ENCODE peak calls at places on chromosomes 5 and 9, in nine cellular contexts. One of them, this sample, is unnamed.

GRCh38 chr9:125241863-125242739 is 958 bp upstream of the HSPA5 start:
- DNase-seq in HL-60: no peak
- DNase-seq in GM12891: no peak
- DNase-seq in esophagus muscularis mucosa: peak
- DNase-seq in transverse colon: peak
- DNase-seq in GM12878: no peak
- DNase-seq in GM23338: no peak
- DNase-seq in K562: no peak
- DNase-seq in spleen: peak
- DNase-seq in this sample: no peak

GRCh38 chr9:114387678-114388431 is at the start of gene AKNA:
- DNase-seq in HL-60: peak
- DNase-seq in GM12891: no peak
- DNase-seq in esophagus muscularis mucosa: peak
- DNase-seq in transverse colon: peak
- DNase-seq in GM12878: no peak
- DNase-seq in GM23338: peak
- DNase-seq in K562: no peak
- DNase-seq in spleen: peak
- DNase-seq in this sample: no peak

GRCh38 chr9:82606761-82607382 is 456.1 kb downstream of the RASEF start:
- DNase-seq in HL-60: peak
- DNase-seq in GM12891: no peak
- DNase-seq in esophagus muscularis mucosa: no peak
- DNase-seq in transverse colon: peak
- DNase-seq in GM12878: peak
- DNase-seq in GM23338: peak
- DNase-seq in K562: peak
- DNase-seq in spleen: no peak
- DNase-seq in this sample: no peak

GRCh38 chr9:2837915-2838314 is 6.0 kb downstream of the PUM3 start:
- DNase-seq in HL-60: no peak
- DNase-seq in GM12891: no peak
- DNase-seq in esophagus muscularis mucosa: no peak
- DNase-seq in transverse colon: no peak
- DNase-seq in GM12878: no peak
- DNase-seq in GM23338: no peak
- DNase-seq in K562: no peak
- DNase-seq in spleen: no peak
- DNase-seq in this sample: no peak

GRCh38 chr5:112388739-112389138 is 30.3 kb downstream of the EPB41L4A start:
- DNase-seq in HL-60: no peak
- DNase-seq in GM12891: no peak
- DNase-seq in esophagus muscularis mucosa: no peak
- DNase-seq in transverse colon: no peak
- DNase-seq in GM12878: no peak
- DNase-seq in GM23338: no peak
- DNase-seq in K562: no peak
- DNase-seq in spleen: no peak
- DNase-seq in this sample: no peak

GRCh38 chr9:124574944-124575343 is 67.7 kb upstream of the NR5A1 start:
- DNase-seq in HL-60: no peak
- DNase-seq in GM12891: no peak
- DNase-seq in esophagus muscularis mucosa: no peak
- DNase-seq in transverse colon: no peak
- DNase-seq in GM12878: no peak
- DNase-seq in GM23338: no peak
- DNase-seq in K562: no peak
- DNase-seq in spleen: no peak
- DNase-seq in this sample: no peak

GRCh38 chr5:98454904-98455303 is 318.6 kb upstream of the RGMB start:
- DNase-seq in HL-60: no peak
- DNase-seq in GM12891: no peak
- DNase-seq in esophagus muscularis mucosa: no peak
- DNase-seq in transverse colon: no peak
- DNase-seq in GM12878: no peak
- DNase-seq in GM23338: no peak
- DNase-seq in K562: no peak
- DNase-seq in spleen: no peak
- DNase-seq in this sample: no peak

GRCh38 chr9:21326526-21327139 is 8.6 kb downstream of the KLHL9 start:
- DNase-seq in HL-60: no peak
- DNase-seq in GM12891: peak
- DNase-seq in esophagus muscularis mucosa: no peak
- DNase-seq in transverse colon: no peak
- DNase-seq in GM12878: peak
- DNase-seq in GM23338: peak
- DNase-seq in K562: no peak
- DNase-seq in spleen: no peak
- DNase-seq in this sample: no peak

GRCh38 chr9:123861086-123861707 is 68.7 kb downstream of the DENND1A start:
- DNase-seq in HL-60: no peak
- DNase-seq in GM12891: no peak
- DNase-seq in esophagus muscularis mucosa: no peak
- DNase-seq in transverse colon: no peak
- DNase-seq in GM12878: no peak
- DNase-seq in GM23338: no peak
- DNase-seq in K562: no peak
- DNase-seq in spleen: no peak
- DNase-seq in this sample: no peak

GRCh38 chr9:81613002-81613750 is 76.2 kb downstream of the TLE1 start:
- DNase-seq in HL-60: no peak
- DNase-seq in GM12891: no peak
- DNase-seq in esophagus muscularis mucosa: no peak
- DNase-seq in transverse colon: peak
- DNase-seq in GM12878: no peak
- DNase-seq in GM23338: no peak
- DNase-seq in K562: no peak
- DNase-seq in spleen: no peak
- DNase-seq in this sample: peak

GRCh38 chr9:12816656-12817101 is 41.9 kb downstream of the LURAP1L start:
- DNase-seq in HL-60: no peak
- DNase-seq in GM12891: no peak
- DNase-seq in esophagus muscularis mucosa: no peak
- DNase-seq in transverse colon: no peak
- DNase-seq in GM12878: no peak
- DNase-seq in GM23338: no peak
- DNase-seq in K562: no peak
- DNase-seq in spleen: no peak
- DNase-seq in this sample: no peak

GRCh38 chr9:12813960-12814876 is 39.4 kb downstream of the LURAP1L start:
- DNase-seq in HL-60: no peak
- DNase-seq in GM12891: no peak
- DNase-seq in esophagus muscularis mucosa: no peak
- DNase-seq in transverse colon: peak
- DNase-seq in GM12878: no peak
- DNase-seq in GM23338: no peak
- DNase-seq in K562: peak
- DNase-seq in spleen: no peak
- DNase-seq in this sample: no peak

GRCh38 chr9:12814877-12815237 is 40.0 kb downstream of the LURAP1L start:
- DNase-seq in HL-60: no peak
- DNase-seq in GM12891: no peak
- DNase-seq in esophagus muscularis mucosa: no peak
- DNase-seq in transverse colon: no peak
- DNase-seq in GM12878: no peak
- DNase-seq in GM23338: no peak
- DNase-seq in K562: no peak
- DNase-seq in spleen: no peak
- DNase-seq in this sample: no peak

GRCh38 chr9:12817702-12818101 is 42.9 kb downstream of the LURAP1L start:
- DNase-seq in HL-60: no peak
- DNase-seq in GM12891: no peak
- DNase-seq in esophagus muscularis mucosa: no peak
- DNase-seq in transverse colon: peak
- DNase-seq in GM12878: no peak
- DNase-seq in GM23338: no peak
- DNase-seq in K562: no peak
- DNase-seq in spleen: no peak
- DNase-seq in this sample: no peak

DNA sequence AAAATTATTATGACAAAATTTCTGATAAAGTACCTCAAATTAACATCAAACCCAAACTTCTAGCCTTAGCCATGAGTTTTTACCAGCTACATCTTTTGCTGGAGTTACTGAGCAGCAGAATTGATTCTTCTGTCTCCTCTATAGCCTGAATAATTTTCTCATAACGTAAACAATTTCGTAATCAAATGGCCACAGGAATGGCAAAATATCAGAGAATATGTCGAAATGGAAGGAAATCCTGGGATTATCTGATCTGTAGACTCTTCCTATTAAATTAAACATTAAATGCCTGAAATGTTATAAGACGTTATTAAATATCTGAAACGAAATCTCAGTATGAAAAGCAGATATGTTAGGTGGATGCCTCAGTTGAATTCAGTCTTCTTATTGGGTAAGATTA is 41.1 kb downstream of the LURAP1L start:
- DNase-seq in HL-60: no peak
- DNase-seq in GM12891: no peak
- DNase-seq in esophagus muscularis mucosa: no peak
- DNase-seq in transverse colon: no peak
- DNase-seq in GM12878: no peak
- DNase-seq in GM23338: no peak
- DNase-seq in K562: no peak
- DNase-seq in spleen: no peak
- DNase-seq in this sample: no peak
- TF ChIP-seq POLR2AphosphoS5 in HL-60: no peak
- TF ChIP-seq POLR2AphosphoS5 in GM12891: no peak
- TF ChIP-seq POLR2AphosphoS5 in esophagus muscularis mucosa: no peak
- TF ChIP-seq POLR2AphosphoS5 in transverse colon: no peak
- TF ChIP-seq POLR2AphosphoS5 in GM12878: no peak
- TF ChIP-seq POLR2AphosphoS5 in GM23338: no peak
- TF ChIP-seq POLR2AphosphoS5 in K562: no peak
- TF ChIP-seq POLR2AphosphoS5 in spleen: no peak
- TF ChIP-seq POLR2AphosphoS5 in this sample: no peak

DNA sequence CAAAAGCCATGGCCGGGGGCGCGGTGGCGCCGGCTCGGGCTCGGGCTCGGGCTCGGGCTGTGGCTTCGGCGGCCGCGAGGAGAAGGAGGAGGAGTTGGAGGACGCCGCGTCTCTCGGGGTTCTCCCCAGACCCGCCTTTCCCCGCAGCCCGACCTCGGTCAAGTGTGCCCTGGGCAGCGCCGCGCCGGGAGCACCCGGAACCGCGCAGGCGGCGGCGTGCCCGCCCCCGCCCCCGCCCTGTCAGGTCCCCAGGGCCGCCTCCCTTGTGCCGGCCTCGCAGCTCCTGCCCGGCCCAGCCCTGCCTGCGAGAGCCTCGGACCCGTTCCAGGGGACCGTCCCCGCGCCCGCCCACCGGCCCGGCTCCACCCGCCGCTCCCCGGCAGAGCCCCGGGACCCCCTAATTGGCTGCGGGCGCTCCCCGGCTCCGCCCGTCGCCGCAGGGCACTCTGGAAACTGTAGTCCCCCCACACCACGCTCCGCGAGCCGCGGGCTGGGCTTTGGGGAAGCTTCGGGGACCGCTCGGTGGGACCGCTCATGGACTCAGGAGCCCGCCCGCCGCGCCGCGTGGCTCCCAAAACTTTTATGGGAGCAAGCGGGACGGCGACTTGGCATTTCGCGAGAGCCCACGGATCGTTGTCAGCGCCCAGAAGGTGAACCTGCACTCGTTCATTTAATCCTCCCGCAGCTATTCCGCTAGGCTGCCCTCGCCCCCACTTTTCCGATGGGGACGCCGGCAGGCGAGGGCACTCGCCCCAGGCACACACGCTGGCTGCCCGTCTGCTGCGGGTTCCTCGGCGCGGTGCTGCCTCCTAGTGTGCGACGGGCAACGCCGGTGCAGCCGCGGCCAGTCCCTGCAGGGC is at the start of gene STK10:
- DNase-seq in HL-60: peak
- DNase-seq in GM12891: peak
- DNase-seq in esophagus muscularis mucosa: peak
- DNase-seq in transverse colon: peak
- DNase-seq in GM12878: no peak
- DNase-seq in GM23338: peak
- DNase-seq in K562: peak
- DNase-seq in spleen: peak
- DNase-seq in this sample: no peak
- TF ChIP-seq POLR2AphosphoS5 in HL-60: peak
- TF ChIP-seq POLR2AphosphoS5 in GM12891: no peak
- TF ChIP-seq POLR2AphosphoS5 in esophagus muscularis mucosa: peak
- TF ChIP-seq POLR2AphosphoS5 in transverse colon: peak
- TF ChIP-seq POLR2AphosphoS5 in GM12878: peak
- TF ChIP-seq POLR2AphosphoS5 in GM23338: peak
- TF ChIP-seq POLR2AphosphoS5 in K562: no peak
- TF ChIP-seq POLR2AphosphoS5 in spleen: peak
- TF ChIP-seq POLR2AphosphoS5 in this sample: peak

GRCh38 chr5:149433524-149434131 is 54.5 kb upstream of the IL17B start:
- DNase-seq in HL-60: peak
- DNase-seq in GM12891: no peak
- DNase-seq in esophagus muscularis mucosa: no peak
- DNase-seq in transverse colon: no peak
- DNase-seq in GM12878: no peak
- DNase-seq in GM23338: no peak
- DNase-seq in K562: no peak
- DNase-seq in spleen: no peak
- DNase-seq in this sample: no peak
- TF ChIP-seq POLR2AphosphoS5 in HL-60: no peak
- TF ChIP-seq POLR2AphosphoS5 in GM12891: no peak
- TF ChIP-seq POLR2AphosphoS5 in esophagus muscularis mucosa: peak
- TF ChIP-seq POLR2AphosphoS5 in transverse colon: peak
- TF ChIP-seq POLR2AphosphoS5 in GM12878: no peak
- TF ChIP-seq POLR2AphosphoS5 in GM23338: no peak
- TF ChIP-seq POLR2AphosphoS5 in K562: no peak
- TF ChIP-seq POLR2AphosphoS5 in spleen: peak
- TF ChIP-seq POLR2AphosphoS5 in this sample: no peak

GRCh38 chr5:435961-436640 is 6.9 kb upstream of the EXOC3 start:
- DNase-seq in HL-60: peak
- DNase-seq in GM12891: no peak
- DNase-seq in esophagus muscularis mucosa: no peak
- DNase-seq in transverse colon: peak
- DNase-seq in GM12878: no peak
- DNase-seq in GM23338: peak
- DNase-seq in K562: no peak
- DNase-seq in spleen: peak
- DNase-seq in this sample: no peak
- TF ChIP-seq POLR2AphosphoS5 in HL-60: no peak
- TF ChIP-seq POLR2AphosphoS5 in GM12891: peak
- TF ChIP-seq POLR2AphosphoS5 in esophagus muscularis mucosa: no peak
- TF ChIP-seq POLR2AphosphoS5 in transverse colon: no peak
- TF ChIP-seq POLR2AphosphoS5 in GM12878: no peak
- TF ChIP-seq POLR2AphosphoS5 in GM23338: no peak
- TF ChIP-seq POLR2AphosphoS5 in K562: no peak
- TF ChIP-seq POLR2AphosphoS5 in spleen: no peak
- TF ChIP-seq POLR2AphosphoS5 in this sample: no peak

DNA sequence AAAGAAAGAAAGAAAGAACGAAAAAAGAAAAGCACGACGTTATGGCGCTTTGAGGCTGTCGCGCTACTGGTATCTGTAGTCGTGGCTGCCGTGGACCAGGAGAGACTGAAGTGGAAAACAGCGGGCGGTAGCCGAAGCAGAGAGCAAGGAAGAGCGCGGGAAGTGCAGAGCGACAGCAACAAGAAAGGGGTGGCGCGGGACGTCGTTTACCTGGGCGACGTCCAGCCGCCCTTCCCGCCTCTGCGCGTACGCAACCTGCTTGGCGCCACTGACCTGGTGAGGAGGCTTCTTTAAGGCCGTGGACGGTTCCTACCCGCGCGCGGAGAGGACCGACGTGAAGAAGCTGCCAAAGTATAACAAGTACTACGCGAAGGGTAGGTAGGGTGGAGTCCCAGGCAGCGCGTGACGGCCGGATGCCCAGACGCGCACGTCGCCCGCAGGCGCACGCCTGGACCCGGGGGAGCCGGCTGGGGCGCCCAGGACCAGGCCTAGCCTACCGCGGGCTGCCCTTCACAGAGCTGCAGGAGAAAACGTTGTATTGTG is 15.4 kb downstream of the CCL28 start:
- DNase-seq in HL-60: peak
- DNase-seq in GM12891: peak
- DNase-seq in esophagus muscularis mucosa: peak
- DNase-seq in transverse colon: peak
- DNase-seq in GM12878: peak
- DNase-seq in GM23338: peak
- DNase-seq in K562: no peak
- DNase-seq in spleen: peak
- DNase-seq in this sample: no peak
- TF ChIP-seq POLR2AphosphoS5 in HL-60: no peak
- TF ChIP-seq POLR2AphosphoS5 in GM12891: peak
- TF ChIP-seq POLR2AphosphoS5 in esophagus muscularis mucosa: peak
- TF ChIP-seq POLR2AphosphoS5 in transverse colon: no peak
- TF ChIP-seq POLR2AphosphoS5 in GM12878: peak
- TF ChIP-seq POLR2AphosphoS5 in GM23338: peak
- TF ChIP-seq POLR2AphosphoS5 in K562: no peak
- TF ChIP-seq POLR2AphosphoS5 in spleen: peak
- TF ChIP-seq POLR2AphosphoS5 in this sample: peak